ENCODE peak calls at places on chromosome 14, in four cellular contexts. K is HepG2, N is H1, W is K562. X is an unnamed sample. For H3K9me3, the result is how much of the 10 kb centered on the place peaks cover.

GRCh38 chr14:68624541-68625220 is 168.2 kb downstream of the ZFP36L1 start:
- DNase-seq in K (no peak), N (no peak), W (no peak), X (no peak)

GRCh38 chr14:53613404-53614253 is 343.0 kb downstream of the BMP4 start:
- DNase-seq in N (no peak), W (no peak), K (peak), X (peak)

GRCh38 chr14:28773917-28774691 is 7.5 kb downstream of the FOXG1 start:
- DNase-seq in K (no peak), W (no peak), N (no peak), X (no peak)

GRCh38 chr14:95507701-95508103 is 8.7 kb downstream of the SYNE3 start:
- DNase-seq in W (no peak), N (no peak), K (no peak), X (no peak)

GRCh38 chr14:101371691-101372493 is 189.4 kb upstream of the DIO3 start:
- DNase-seq in W (no peak), N (no peak), K (no peak), X (no peak)

GRCh38 chr14:64731141-64731581 is 26.9 kb downstream of the PLEKHG3 start:
- DNase-seq in K (no peak), W (no peak), N (no peak), X (no peak)

GRCh38 chr14:68682166-68683103 is 110.4 kb downstream of the ZFP36L1 start:
- DNase-seq in N (no peak), W (no peak), K (peak), X (no peak)

GRCh38 chr14:76769636-76770292 is 8.5 kb downstream of the VASH1 start:
- DNase-seq in N (no peak), K (no peak), W (no peak), X (no peak)

GRCh38 chr14:34978444-34978843 is 4.3 kb upstream of the SRP54 start:
- DNase-seq in N (no peak), W (no peak), K (no peak), X (no peak)

GRCh38 chr14:64772394-64772950 is 68.2 kb downstream of the PLEKHG3 start:
- DNase-seq in N (no peak), K (peak), W (no peak), X (no peak)

GRCh38 chr14:96067985-96068930 is 29.1 kb downstream of the C14orf132 start:
- DNase-seq in N (no peak), W (no peak), K (no peak), X (no peak)

GRCh38 chr14:34484726-34485125 is 22.7 kb upstream of the SPTSSA start:
- DNase-seq in W (no peak), N (no peak), K (no peak), X (no peak)

GRCh38 chr14:76113691-76114090 is 38.0 kb upstream of the GPATCH2L start:
- DNase-seq in N (no peak), K (no peak), W (no peak), X (no peak)

GRCh38 chr14:34785223-34786006 is 71.0 kb upstream of the CFL2 start:
- DNase-seq in K (no peak), W (no peak), N (no peak), X (no peak)

GRCh38 chr14:33347816-33348215 is 409.1 kb downstream of the NPAS3 start:
- DNase-seq in N (no peak), K (no peak), W (no peak), X (no peak)

GRCh38 chr14:95507174-95507573 is 9.3 kb downstream of the SYNE3 start:
- DNase-seq in N (no peak), K (no peak), W (peak), X (no peak)

GRCh38 chr14:89566180-89566579 is 149.1 kb upstream of the FOXN3 start:
- DNase-seq in W (no peak), K (no peak), N (no peak), X (no peak)

GRCh38 chr14:28707814-28708213 is 58.8 kb upstream of the FOXG1 start:
- DNase-seq in N (no peak), K (no peak), W (no peak), X (no peak)

GRCh38 chr14:37566811-37567371 is 28.2 kb downstream of the FOXA1 start:
- DNase-seq in W (no peak), K (no peak), N (no peak), X (no peak)

GRCh38 chr14:59133202-59133601 is 55.3 kb upstream of the DAAM1 start:
- DNase-seq in N (no peak), W (no peak), K (no peak), X (no peak)

GRCh38 chr14:40630471-40630870 is 976.2 kb upstream of the LRFN5 start:
- DNase-seq in W (no peak), N (no peak), K (no peak), X (no peak)

GRCh38 chr14:100769035-100769939 is 42.6 kb downstream of the DLK1 start:
- DNase-seq in K (no peak), N (no peak), W (no peak), X (no peak)

GRCh38 chr14:21723431-21724045 is 49.9 kb upstream of the OR4E1 start:
- DNase-seq in W (peak), K (peak), N (peak), X (peak)

GRCh38 chr14:88233915-88234314 is 89.2 kb downstream of the KCNK10 start:
- DNase-seq in W (peak), N (peak), K (peak), X (peak)

GRCh38 chr14:105876158-105876557 is 349.8 kb downstream of the TMEM121 start:
- DNase-seq in W (no peak), N (no peak), K (no peak), X (no peak)

GRCh38 chr14:73472182-73473114 is 14.1 kb upstream of the NUMB start:
- DNase-seq in K (peak), N (no peak), W (peak), X (peak)

GRCh38 chr14:33569844-33570716 is 380.8 kb downstream of the EGLN3 start:
- DNase-seq in W (no peak), K (no peak), N (no peak), X (no peak)

GRCh38 chr14:55891692-55892091 is 226.5 kb upstream of the PELI2 start:
- DNase-seq in N (peak), W (no peak), K (no peak), X (no peak)

GRCh38 chr14:72893636-72894322 is at the start of gene DPF3:
- DNase-seq in W (peak), K (peak), N (peak), X (peak)

GRCh38 chr14:64465856-64466554 is 706 bp downstream of the AKAP5 start:
- DNase-seq in K (no peak), W (no peak), N (no peak), X (no peak)

GRCh38 chr14:24508155-24508554 is at the start of gene CMA1:
- DNase-seq in W (no peak), K (no peak), N (no peak), X (no peak)

GRCh38 chr14:48005986-48006385 is 330.6 kb upstream of the MDGA2 start:
- DNase-seq in K (no peak), W (no peak), N (no peak), X (no peak)

GRCh38 chr14:95518045-95518751 is 1.7 kb upstream of the SYNE3 start:
- DNase-seq in W (no peak), N (no peak), K (no peak), X (no peak)

GRCh38 chr14:53043107-53043704 is 92.4 kb upstream of the FERMT2 start:
- DNase-seq in N (no peak), W (no peak), K (no peak), X (no peak)

GRCh38 chr14:32453857-32454810 is 125.0 kb downstream of the AKAP6 start:
- DNase-seq in K (no peak), W (no peak), N (no peak), X (no peak)

GRCh38 chr14:44995196-44995595 is 33.2 kb downstream of the TOGARAM1 start:
- DNase-seq in K (peak), N (no peak), W (no peak), X (no peak)

GRCh38 chr14:102495482-102496330 is 13.9 kb downstream of the ANKRD9 start:
- DNase-seq in W (no peak), K (no peak), N (no peak), X (no peak)

GRCh38 chr14:102492523-102492910 is 17.1 kb downstream of the ANKRD9 start:
- DNase-seq in W (no peak), K (no peak), N (no peak), X (no peak)

GRCh38 chr14:102493096-102493495 is 16.5 kb downstream of the ANKRD9 start:
- DNase-seq in K (no peak), N (no peak), W (no peak), X (no peak)

GRCh38 chr14:102491786-102492522 is 17.6 kb downstream of the ANKRD9 start:
- DNase-seq in K (no peak), W (no peak), N (no peak), X (no peak)

GRCh38 chr14:102493585-102493984 is 16.0 kb downstream of the ANKRD9 start:
- DNase-seq in N (no peak), K (no peak), W (no peak), X (no peak)
- H3K9me3 ChIP-seq in N (under half), K (under half), W (under half), X (under half)

DNA sequence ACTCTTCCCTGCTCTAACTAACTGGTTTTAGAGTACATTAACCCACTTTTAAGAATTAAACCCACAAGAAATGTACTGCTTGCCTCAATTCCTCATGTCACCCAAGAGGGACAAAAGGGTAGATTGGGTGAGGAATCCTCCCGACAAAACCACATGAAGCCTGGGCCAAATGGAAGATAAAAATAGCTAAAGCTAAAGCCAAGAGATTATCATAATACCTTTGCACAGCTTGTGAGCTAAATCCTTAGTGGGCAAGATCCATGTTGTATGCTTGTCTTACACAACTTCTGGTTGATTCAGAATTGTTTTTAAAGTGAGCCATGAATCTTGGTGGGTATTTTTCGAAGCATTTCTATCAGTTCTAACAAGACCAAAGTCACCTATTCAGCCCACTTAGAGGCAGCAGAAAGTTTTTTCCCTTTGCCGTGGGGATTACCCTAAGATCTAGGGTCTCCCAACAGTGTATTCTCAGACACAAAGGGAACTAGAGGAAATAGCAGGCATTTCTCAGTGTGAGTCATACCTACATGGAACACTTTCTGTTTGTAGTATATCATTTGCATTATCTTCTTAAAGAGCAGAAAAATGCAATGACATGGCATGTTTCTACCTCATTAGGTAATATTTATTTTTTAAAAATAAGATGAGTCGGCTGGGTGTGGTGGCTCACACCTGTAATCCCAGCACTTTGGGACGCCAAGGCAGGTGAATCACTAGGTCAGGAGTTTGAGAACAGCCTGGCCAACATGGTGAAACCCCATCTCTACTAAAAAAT is 616.6 kb downstream of the KCNH5 start:
- DNase-seq in N (no peak), W (no peak), K (no peak), X (no peak)
- TF ChIP-seq FOSL1 in N (no peak), W (no peak), K (no peak), X (no peak)

GRCh38 chr14:46140445-46140844 is 511.1 kb downstream of the RPL10L start:
- DNase-seq in K (no peak), W (no peak), N (no peak), X (no peak)
- H3K9me3 ChIP-seq in K (under half), W (under half), N (under half), X (under half)

DNA sequence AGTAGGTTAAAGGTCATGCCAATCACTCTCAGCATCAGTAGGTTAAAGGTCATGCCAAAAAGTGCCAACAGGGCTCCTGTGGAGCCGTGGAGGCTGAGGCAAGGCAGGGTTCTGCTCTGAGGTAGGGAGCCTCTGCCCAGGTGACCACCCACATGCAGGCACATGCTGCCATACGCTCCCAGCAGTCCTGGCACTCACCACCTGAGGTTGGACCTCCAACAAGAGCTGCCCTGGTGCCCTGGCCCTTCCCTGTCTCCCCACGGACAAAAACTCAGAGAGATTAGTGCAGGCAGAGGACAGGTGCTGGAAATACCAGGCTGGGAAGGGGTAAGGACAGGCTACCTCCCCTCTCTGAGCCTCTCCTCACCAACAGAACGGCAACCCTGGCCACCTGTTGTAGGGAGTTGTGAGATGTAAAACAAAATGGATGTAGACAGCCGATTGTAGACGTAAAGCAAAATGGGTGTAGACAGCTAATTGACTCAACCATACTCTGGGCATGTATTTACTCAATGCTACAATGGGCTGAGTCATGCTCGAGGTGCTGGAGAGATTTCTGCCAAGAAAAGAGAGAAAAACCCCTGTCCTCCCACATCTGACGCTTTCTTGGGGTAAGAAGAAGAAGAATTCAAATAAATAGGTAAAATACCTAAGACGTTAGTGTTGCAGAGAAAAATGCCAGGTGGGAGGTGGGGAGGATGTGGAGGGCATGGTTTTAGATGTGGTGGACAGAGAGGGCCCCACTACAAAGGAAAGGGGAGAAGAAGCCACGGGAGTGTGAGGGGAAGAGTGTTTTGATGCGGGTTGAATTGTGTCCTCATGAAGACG is 32.4 kb downstream of the LTBP2 start:
- DNase-seq in N (no peak), K (peak), W (no peak), X (peak)
- TF ChIP-seq FOSL1 in N (no peak), K (no peak), W (no peak), X (peak)

X was measured in HCT116.